ENCODE peak calls at places on chromosomes 2 and 18, in four cellular contexts. X is tibial nerve, O is A549, Z is HCT116. Q is an unnamed sample.

GRCh38 chr2:238117199-238118154 is 17.3 kb downstream of the ESPNL start:
- DNase-seq in X (no peak), O (no peak), Z (no peak), Q (no peak)

GRCh38 chr18:34352385-34353163 is 127.9 kb upstream of the NOL4 start:
- DNase-seq in X (no peak), O (no peak), Z (no peak), Q (no peak)

GRCh38 chr2:215920244-215921100 is 92.9 kb downstream of the MREG start:
- DNase-seq in X (peak), O (peak), Z (peak), Q (peak)

GRCh38 chr18:49819768-49820662 is 6.7 kb upstream of the ACAA2 start:
- DNase-seq in X (no peak), O (no peak), Z (no peak), Q (peak)

GRCh38 chr18:46325836-46326235 is 221.7 kb downstream of the HAUS1 start:
- DNase-seq in X (no peak), O (no peak), Z (no peak), Q (no peak)

GRCh38 chr18:21194871-21195771 is 46.9 kb upstream of the GREB1L start:
- DNase-seq in X (no peak), O (peak), Z (peak), Q (peak)

GRCh38 chr2:113754989-113755689 is 1.3 kb downstream of the SLC35F5 start:
- DNase-seq in X (no peak), O (peak), Z (no peak), Q (no peak)

GRCh38 chr2:239763433-239764097 is 261.6 kb downstream of the NDUFA10 start:
- DNase-seq in X (no peak), O (no peak), Z (no peak), Q (no peak)

GRCh38 chr2:169573974-169574299 is 272 bp upstream of the FASTKD1 start:
- DNase-seq in X (no peak), O (no peak), Z (no peak), Q (no peak)

GRCh38 chr18:6355789-6356589 is 58.7 kb downstream of the L3MBTL4 start:
- DNase-seq in X (no peak), O (peak), Z (no peak), Q (no peak)

GRCh38 chr2:26612522-26613240 is 28.5 kb downstream of the CIB4 start:
- DNase-seq in X (peak), O (no peak), Z (no peak), Q (no peak)

GRCh38 chr2:160221391-160222276 is 21.6 kb upstream of the ITGB6 start:
- DNase-seq in X (no peak), O (peak), Z (no peak), Q (no peak)

GRCh38 chr18:23528580-23529472 is 25.5 kb downstream of the RMC1 start:
- DNase-seq in X (no peak), O (no peak), Z (no peak), Q (peak)

GRCh38 chr2:48114256-48114655 is 208.0 kb upstream of the FBXO11 start:
- DNase-seq in X (no peak), O (peak), Z (peak), Q (peak)

GRCh38 chr2:54871457-54872103 is 148.1 kb downstream of the EML6 start:
- DNase-seq in X (no peak), O (peak), Z (no peak), Q (no peak)

GRCh38 chr2:221844966-221845365 is 272.9 kb upstream of the EPHA4 start:
- DNase-seq in X (no peak), O (no peak), Z (no peak), Q (no peak)

GRCh38 chr2:237280937-237281336 is 133.0 kb downstream of the COL6A3 start:
- DNase-seq in X (no peak), O (no peak), Z (no peak), Q (no peak)

GRCh38 chr2:18299423-18300212 is 260.8 kb downstream of the RDH14 start:
- DNase-seq in X (no peak), O (peak), Z (no peak), Q (no peak)

GRCh38 chr18:23683671-23684070 is 5.6 kb upstream of the LAMA3 start:
- DNase-seq in X (no peak), O (no peak), Z (no peak), Q (no peak)

GRCh38 chr2:226664140-226664539 is 135.5 kb downstream of the IRS1 start:
- DNase-seq in X (no peak), O (no peak), Z (no peak), Q (no peak)

GRCh38 chr2:11750422-11750821 is 4.0 kb downstream of the LPIN1 start:
- DNase-seq in X (no peak), O (no peak), Z (no peak), Q (no peak)

GRCh38 chr2:119049968-119050657 is 108.1 kb downstream of the MARCO start:
- DNase-seq in X (no peak), O (no peak), Z (no peak), Q (no peak)

GRCh38 chr2:190342601-190343000 is 788 bp upstream of the INPP1 start:
- DNase-seq in X (no peak), O (no peak), Z (no peak), Q (no peak)
- TF ChIP-seq POLR2A in X (no peak), O (no peak), Z (no peak), Q (no peak)

GRCh38 chr2:168246483-168247340 is 683 bp downstream of the STK39 start:
- DNase-seq in X (peak), O (peak), Z (no peak), Q (peak)
- TF ChIP-seq POLR2A in X (no peak), O (no peak), Z (no peak), Q (no peak)

DNA sequence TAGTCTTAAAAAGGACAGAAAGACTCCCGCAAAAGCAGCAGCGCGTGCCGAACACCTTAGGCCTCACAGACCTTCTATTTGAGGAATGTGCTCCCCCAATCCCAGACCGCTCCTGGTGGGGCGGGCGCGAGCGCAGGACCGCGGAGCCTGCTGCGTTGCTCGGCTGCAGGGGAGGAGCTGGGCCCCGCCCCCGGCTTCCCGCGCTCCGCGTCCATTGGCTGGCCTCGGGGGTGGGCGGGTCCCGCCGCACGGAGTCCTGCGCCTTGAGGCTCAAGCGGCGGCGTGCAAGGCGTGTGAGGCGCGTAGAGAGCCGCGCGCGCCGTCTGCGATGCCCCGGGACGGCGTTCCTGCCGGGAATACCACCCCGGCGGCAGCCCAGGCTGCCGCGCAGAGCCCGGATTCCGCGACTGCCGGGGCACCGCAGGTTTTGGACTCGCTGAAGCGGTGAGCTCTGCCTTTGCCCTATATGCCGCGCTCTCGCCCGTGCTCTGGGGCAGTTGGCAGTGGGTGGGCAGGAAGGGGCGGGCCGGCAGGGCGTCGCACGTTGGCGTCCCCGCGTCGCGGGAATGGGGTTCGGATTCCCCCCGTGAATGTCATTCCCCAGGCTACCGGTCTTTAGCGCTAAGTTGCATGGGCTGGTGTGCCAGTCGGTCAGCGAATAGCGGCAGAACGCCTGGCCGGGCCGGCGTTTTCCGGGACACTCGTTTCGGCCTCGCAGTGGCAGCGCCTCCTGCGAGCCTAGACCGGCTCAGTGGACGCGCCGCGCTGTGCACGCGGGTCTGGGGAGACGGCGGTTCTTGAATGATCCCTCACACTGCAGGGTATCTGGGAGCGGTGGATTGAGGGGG is 49.6 kb upstream of the PAIP2B start:
- DNase-seq in X (peak), O (peak), Z (peak), Q (peak)
- TF ChIP-seq POLR2A in X (peak), O (peak), Z (peak), Q (peak)

DNA sequence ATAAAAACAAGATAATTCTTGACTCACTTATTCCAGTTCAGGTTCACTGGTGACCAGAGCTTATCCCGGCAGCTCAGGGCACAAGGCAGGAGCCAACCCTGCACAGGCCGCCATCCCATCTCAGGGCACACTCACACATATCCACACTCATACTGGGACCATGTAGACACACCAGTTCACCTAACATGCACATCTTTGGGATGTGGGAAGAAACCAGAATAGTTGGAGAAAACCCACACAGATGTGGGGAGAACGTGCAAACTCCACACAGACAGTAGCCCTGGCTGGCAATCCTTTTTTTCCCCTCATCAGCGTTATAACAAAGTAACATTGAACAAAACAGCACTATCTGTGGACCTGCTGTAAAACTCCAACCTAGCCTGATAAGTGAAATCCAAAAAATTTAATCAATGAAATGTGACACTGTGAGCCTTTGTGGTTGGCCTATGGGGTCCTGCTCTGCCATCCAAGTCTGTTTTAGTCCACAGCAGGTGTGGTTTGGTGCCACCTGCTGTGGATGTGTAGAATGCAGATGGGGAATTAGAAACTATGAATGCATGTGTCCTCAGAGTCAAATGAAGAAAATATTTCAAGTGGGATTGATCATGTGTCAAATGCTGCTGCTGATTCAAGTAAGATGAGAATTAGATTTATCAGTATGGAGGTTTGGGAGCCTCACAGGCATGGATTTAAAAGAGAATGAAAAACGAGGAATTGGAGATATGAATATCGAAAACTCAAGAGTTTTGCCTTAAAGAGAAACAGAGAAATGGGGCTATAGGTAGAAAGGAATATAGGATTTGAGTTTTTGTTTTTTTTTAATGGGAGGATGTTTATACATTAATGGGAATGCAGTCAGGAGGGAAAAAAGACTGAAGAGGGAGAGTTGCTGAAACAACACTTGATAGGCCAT is 47.0 kb downstream of the UGP2 start:
- DNase-seq in X (peak), O (peak), Z (peak), Q (peak)
- TF ChIP-seq POLR2A in X (no peak), O (no peak), Z (no peak), Q (no peak)

DNA sequence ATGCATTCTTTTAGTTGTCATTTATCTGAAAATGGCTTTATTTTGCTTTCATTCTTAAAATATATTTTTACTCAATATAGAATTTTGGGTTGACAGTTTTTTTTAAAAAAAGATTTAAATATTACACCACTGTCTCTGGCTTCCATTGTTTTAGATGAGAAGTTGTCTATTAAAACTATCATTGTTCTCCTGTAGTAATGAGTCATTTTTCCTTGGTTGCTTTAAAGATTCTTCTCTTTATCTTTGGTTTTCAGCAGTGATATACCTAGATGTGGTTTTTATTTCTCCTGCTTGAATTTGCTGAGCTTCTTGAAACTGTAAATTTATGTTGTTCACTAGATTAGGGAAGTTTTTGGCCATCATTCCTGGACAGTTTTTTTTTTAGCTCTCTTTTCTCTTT is 26.7 kb upstream of the DLX2 start:
- DNase-seq in X (no peak), O (no peak), Z (no peak), Q (no peak)
- TF ChIP-seq POLR2A in X (no peak), O (no peak), Z (no peak), Q (no peak)

GRCh38 chr2:73736855-73737779 is at the start of gene TPRKB:
- DNase-seq in X (peak), O (peak), Z (peak), Q (peak)
- TF ChIP-seq POLR2A in X (peak), O (peak), Z (no peak), Q (peak)